ENCODE peak calls at places on chromosomes 13 and 19, in five cellular contexts. Q, U, B, F and S are unnamed samples.

GRCh38 chr19:49560358-49560900 is 19.9 kb downstream of the NOSIP start:
- DNase-seq in Q (no peak), U (no peak), B (peak; percentile 83), F (no peak), S (no peak)

GRCh38 chr19:14563989-14564650 is 7.7 kb downstream of the NDUFB7 start:
- DNase-seq in Q (peak; percentile 44), U (peak; percentile 21), B (peak; percentile 21), F (no peak), S (no peak)

GRCh38 chr19:45168767-45169351 is 8.1 kb upstream of the NKPD1 start:
- DNase-seq in Q (no peak), U (no peak), B (no peak), F (no peak), S (no peak)

GRCh38 chr13:109146912-109147624 is 517.7 kb downstream of the MYO16 start:
- DNase-seq in Q (no peak), U (peak; percentile 60), B (no peak), F (peak; percentile 80), S (no peak)

GRCh38 chr13:112687836-112688559 is 1.8 kb upstream of the ATP11A start:
- DNase-seq in Q (no peak), U (no peak), B (no peak), F (no peak), S (no peak)

GRCh38 chr13:97346561-97347254 is 87.3 kb upstream of the RAP2A start:
- DNase-seq in Q (no peak), U (no peak), B (no peak), F (no peak), S (no peak)

GRCh38 chr19:5452594-5453565 is 2.3 kb upstream of the ZNRF4 start:
- DNase-seq in Q (peak; percentile 42), U (no peak), B (no peak), F (peak; percentile 26), S (no peak)

GRCh38 chr13:76971215-76971614 is 20.7 kb upstream of the CLN5 start:
- DNase-seq in Q (no peak), U (no peak), B (no peak), F (no peak), S (no peak)

GRCh38 chr13:94272038-94272437 is 207.4 kb downstream of the DCT start:
- DNase-seq in Q (no peak), U (no peak), B (no peak), F (no peak), S (peak; percentile 33)

GRCh38 chr13:102395174-102395573 is 6.7 kb downstream of the FGF14 start:
- DNase-seq in Q (no peak), U (no peak), B (no peak), F (no peak), S (no peak)

GRCh38 chr13:71028884-71029283 is 838.1 kb downstream of the DACH1 start:
- DNase-seq in Q (peak; percentile 42), U (no peak), B (no peak), F (no peak), S (no peak)

GRCh38 chr19:52823676-52824075 is 2.2 kb upstream of the ZNF28 start:
- DNase-seq in Q (no peak), U (no peak), B (no peak), F (no peak), S (no peak)

GRCh38 chr13:59211636-59212035 is 952.1 kb downstream of the DIAPH3 start:
- DNase-seq in Q (peak; percentile 72), U (no peak), B (no peak), F (no peak), S (no peak)

GRCh38 chr13:100636004-100636403 is 38.6 kb downstream of the TMTC4 start:
- DNase-seq in Q (no peak), U (no peak), B (no peak), F (no peak), S (no peak)

GRCh38 chr13:113856716-113857065 is 7.2 kb downstream of the GAS6 start:
- DNase-seq in Q (no peak), U (peak; percentile 48), B (peak; percentile 41), F (peak; percentile 33), S (no peak)

GRCh38 chr13:77810430-77810829 is 108.2 kb downstream of the EDNRB start:
- DNase-seq in Q (no peak), U (peak; percentile 37), B (no peak), F (peak; percentile 48), S (no peak)

GRCh38 chr13:40063278-40063698 is 407.8 kb downstream of the COG6 start:
- DNase-seq in Q (no peak), U (peak; percentile 47), B (peak; percentile 69), F (no peak), S (no peak)

GRCh38 chr13:109148243-109148642 is 518.8 kb downstream of the MYO16 start:
- DNase-seq in Q (no peak), U (no peak), B (no peak), F (peak; percentile 20), S (no peak)

GRCh38 chr13:113820813-113821651 is 42.8 kb downstream of the GAS6 start:
- DNase-seq in Q (no peak), U (peak; percentile 93), B (peak; percentile 30), F (peak; percentile 92), S (peak; percentile 40)

GRCh38 chr19:38072776-38073411 is 151.1 kb downstream of the DPF1 start:
- DNase-seq in Q (no peak), U (no peak), B (no peak), F (peak; percentile 24), S (no peak)

GRCh38 chr19:38930776-38931761 is at the start of gene MRPS12:
- DNase-seq in Q (peak; percentile 99), U (peak; percentile 99), B (peak; percentile 98), F (peak; percentile 100), S (peak; percentile 91)

GRCh38 chr19:51127755-51128154 is 3.0 kb downstream of the SIGLEC9 start:
- DNase-seq in Q (no peak), U (peak; percentile 75), B (no peak), F (peak; percentile 86), S (no peak)

GRCh38 chr13:25252770-25253169 is 34.5 kb downstream of the MTMR6 start:
- DNase-seq in Q (no peak), U (no peak), B (no peak), F (no peak), S (no peak)

GRCh38 chr19:50292216-50292827 is 36.9 kb downstream of the KCNC3 start:
- DNase-seq in Q (no peak), U (no peak), B (no peak), F (no peak), S (no peak)

GRCh38 chr19:17950310-17951150 is 16.4 kb upstream of the KCNN1 start:
- DNase-seq in Q (no peak), U (no peak), B (no peak), F (no peak), S (no peak)

GRCh38 chr19:50741179-50741933 is 18.2 kb downstream of the CLEC11A start:
- DNase-seq in Q (no peak), U (no peak), B (no peak), F (no peak), S (no peak)

GRCh38 chr13:59303433-59303832 is 860.3 kb downstream of the DIAPH3 start:
- DNase-seq in Q (no peak), U (no peak), B (no peak), F (no peak), S (no peak)

GRCh38 chr19:18847516-18848463 is 16.0 kb downstream of the UPF1 start:
- DNase-seq in Q (no peak), U (peak; percentile 50), B (no peak), F (peak; percentile 18), S (no peak)

GRCh38 chr13:60396008-60396782 is 825 bp upstream of the TDRD3 start:
- DNase-seq in Q (peak; percentile 91), U (peak; percentile 93), B (peak; percentile 93), F (peak; percentile 91), S (no peak)

GRCh38 chr19:50967924-50968708 is 1.3 kb downstream of the KLK6 start:
- DNase-seq in Q (no peak), U (no peak), B (no peak), F (no peak), S (no peak)

GRCh38 chr13:97855570-97855970 is 97.9 kb upstream of the IPO5 start:
- DNase-seq in Q (peak; percentile 66), U (peak; percentile 93), B (peak; percentile 42), F (peak; percentile 86), S (peak; percentile 87)

GRCh38 chr19:46616631-46617322 is 8.1 kb downstream of the PTGIR start:
- DNase-seq in Q (peak; percentile 86), U (peak; percentile 70), B (peak; percentile 96), F (peak; percentile 82), S (no peak)

GRCh38 chr19:31668916-31669315 is 319.7 kb upstream of the TSHZ3 start:
- DNase-seq in Q (no peak), U (no peak), B (no peak), F (no peak), S (no peak)

GRCh38 chr19:55075366-55075998 is at the start of gene EPS8L1:
- DNase-seq in Q (peak; percentile 96), U (no peak), B (peak; percentile 76), F (no peak), S (no peak)

GRCh38 chr13:42497798-42498197 is 76.2 kb upstream of the TNFSF11 start:
- DNase-seq in Q (no peak), U (peak; percentile 83), B (no peak), F (peak; percentile 83), S (peak; percentile 51)

GRCh38 chr13:44131069-44131614 is 242.5 kb upstream of the SERP2 start:
- DNase-seq in Q (no peak), U (no peak), B (no peak), F (no peak), S (peak; percentile 81)

GRCh38 chr13:109762791-109763190 is 23.6 kb downstream of the IRS2 start:
- DNase-seq in Q (no peak), U (no peak), B (no peak), F (no peak), S (no peak)

GRCh38 chr13:19959141-19959830 is 759 bp downstream of the ZMYM2 start:
- DNase-seq in Q (peak; percentile 72), U (peak; percentile 59), B (peak; percentile 63), F (peak; percentile 51), S (no peak)
- TF ChIP-seq CTCF in Q (peak; percentile 31), U (peak; percentile 41), B (peak; percentile 34), F (no peak), S (peak; percentile 3)

GRCh38 chr19:10295305-10295846 is 5.6 kb downstream of the ICAM5 start:
- DNase-seq in Q (no peak), U (peak; percentile 42), B (peak; percentile 40), F (no peak), S (no peak)
- H3K4me3 ChIP-seq in Q (no peak overlapping the region), U (no peak overlapping the region), B (no peak overlapping the region), F (no peak overlapping the region), S (peak overlapping the region; percentile 24)

GRCh38 chr19:15631817-15632216 is 8.9 kb upstream of the CYP4F3 start:
- DNase-seq in Q (peak; percentile 55), U (peak; percentile 2), B (no peak), F (no peak), S (no peak)
- TF ChIP-seq CTCF in Q (peak; percentile 58), U (peak; percentile 42), B (no peak), F (peak; percentile 23), S (peak; percentile 36)

DNA sequence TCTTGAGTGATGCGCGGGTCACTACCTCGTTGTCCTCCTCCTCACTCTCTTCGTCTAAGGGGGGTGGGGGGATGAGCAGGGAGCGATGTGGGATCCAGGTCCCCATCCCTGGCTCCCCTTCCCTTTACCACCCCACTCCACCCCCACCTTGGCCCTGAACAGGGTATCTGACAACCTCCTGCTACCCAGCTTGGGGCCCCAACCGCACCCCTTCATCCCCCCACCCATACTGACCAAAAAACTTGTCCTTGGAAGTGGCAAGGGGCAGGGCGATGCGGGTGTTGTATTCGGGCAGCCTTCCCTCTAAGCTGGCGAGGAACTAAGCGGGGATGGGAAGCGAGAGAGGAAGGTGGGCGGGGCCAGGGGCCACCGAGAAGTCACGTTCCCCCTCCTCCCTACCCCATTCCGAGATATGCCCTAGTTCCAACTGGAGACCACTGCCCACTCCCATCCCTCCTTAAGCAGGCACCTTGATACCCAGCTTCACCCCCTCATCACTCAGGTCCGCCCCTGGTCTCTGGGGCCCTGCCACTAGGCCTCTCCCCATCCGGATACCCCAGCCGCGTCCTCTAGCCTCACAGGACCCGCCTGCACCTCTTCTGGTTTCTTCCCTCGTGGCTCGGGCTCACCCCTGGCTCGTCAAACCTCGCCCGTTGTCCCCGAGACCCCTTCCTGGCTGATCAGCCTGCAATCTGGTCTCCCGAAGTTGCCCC is 1.9 kb upstream of the RGL3 start:
- DNase-seq in Q (no peak), U (no peak), B (no peak), F (no peak), S (no peak)
- H3K4me3 ChIP-seq in Q (no peak overlapping the region), U (peak overlapping the region; percentile 22), B (no peak overlapping the region), F (peak overlapping the region; percentile 38), S (peak overlapping the region; percentile 37)